ENCODE peak calls at places on chromosome 4, in seven cellular contexts. M, R, W, E, A, P and T are unnamed samples.

GRCh38 chr4:94892051-94892450 is 134.3 kb downstream of the BMPR1B start:
- DNase-seq in M (no peak), R (no peak), W (no peak), E (peak), A (peak), P (no peak), T (no peak)

GRCh38 chr4:41620594-41621256 is 82.8 kb downstream of the LIMCH1 start:
- DNase-seq in M (no peak), R (no peak), W (no peak), E (no peak), A (no peak), P (no peak), T (no peak)

GRCh38 chr4:84948056-84948455 is 18.4 kb downstream of the WDFY3 start:
- DNase-seq in M (no peak), R (no peak), W (no peak), E (no peak), A (no peak), P (no peak), T (no peak)

GRCh38 chr4:85399270-85399669 is 75.7 kb upstream of the ARHGAP24 start:
- DNase-seq in M (no peak), R (no peak), W (no peak), E (no peak), A (no peak), P (no peak), T (no peak)

GRCh38 chr4:73573794-73574528 is 46.3 kb downstream of the RASSF6 start:
- DNase-seq in M (no peak), R (peak), W (no peak), E (peak), A (peak), P (peak), T (peak)

GRCh38 chr4:154559141-154559841 is 3.5 kb upstream of the FGB start:
- DNase-seq in M (no peak), R (peak), W (no peak), E (peak), A (peak), P (peak), T (peak)

GRCh38 chr4:61200195-61200990 is at the start of gene ADGRL3:
- DNase-seq in M (peak), R (no peak), W (no peak), E (no peak), A (no peak), P (peak), T (peak)

GRCh38 chr4:114615435-114615834 is 16.8 kb downstream of the UGT8 start:
- DNase-seq in M (no peak), R (peak), W (no peak), E (no peak), A (no peak), P (no peak), T (peak)

GRCh38 chr4:98945297-98945850 is 16.4 kb upstream of the EIF4E start:
- DNase-seq in M (no peak), R (no peak), W (no peak), E (no peak), A (no peak), P (no peak), T (no peak)

GRCh38 chr4:8838296-8838695 is 33.3 kb downstream of the HMX1 start:
- DNase-seq in M (no peak), R (no peak), W (no peak), E (no peak), A (no peak), P (no peak), T (no peak)

GRCh38 chr4:176810481-176811249 is 17.9 kb upstream of the VEGFC start:
- DNase-seq in M (no peak), R (no peak), W (no peak), E (no peak), A (no peak), P (no peak), T (no peak)

GRCh38 chr4:150323551-150324325 is 245.5 kb downstream of the DCLK2 start:
- DNase-seq in M (no peak), R (no peak), W (no peak), E (no peak), A (no peak), P (no peak), T (no peak)

GRCh38 chr4:170940043-170940724 is 850.4 kb upstream of the AADAT start:
- DNase-seq in M (no peak), R (no peak), W (no peak), E (no peak), A (no peak), P (no peak), T (no peak)

GRCh38 chr4:66640216-66640615 is 905.1 kb downstream of the CENPC start:
- DNase-seq in M (no peak), R (no peak), W (no peak), E (no peak), A (no peak), P (no peak), T (no peak)

GRCh38 chr4:82493721-82494425 is 63.5 kb downstream of the ENOPH1 start:
- DNase-seq in M (no peak), R (no peak), W (no peak), E (no peak), A (peak), P (no peak), T (no peak)

GRCh38 chr4:101345596-101346311 is 1.6 kb downstream of the PPP3CA start:
- DNase-seq in M (peak), R (no peak), W (peak), E (peak), A (peak), P (peak), T (peak)

GRCh38 chr4:145320269-145320668 is 139.9 kb upstream of the OTUD4 start:
- DNase-seq in M (no peak), R (peak), W (no peak), E (peak), A (no peak), P (no peak), T (no peak)

GRCh38 chr4:47278631-47279030 is 184.9 kb downstream of the COMMD8 start:
- DNase-seq in M (no peak), R (no peak), W (no peak), E (no peak), A (no peak), P (no peak), T (no peak)